ENCODE peak calls at places on chromosome 19, in six cellular contexts. N is esophagus muscularis mucosa, D is sigmoid colon, E is spleen, J is breast epithelium, M is endothelial cell of umbilical vein. Y is an unnamed sample.

GRCh38 chr19:45172173-45172572 is 5.9 kb downstream of the TRAPPC6A start:
- DNase-seq in N (no peak), D (no peak), E (no peak), J (no peak), M (no peak), Y (no peak)

GRCh38 chr19:16258440-16258903 is 60.8 kb downstream of the AP1M1 start:
- DNase-seq in N (peak; percentile 94), D (peak; percentile 83), E (peak; percentile 87), J (no peak), M (peak; percentile 94), Y (peak; percentile 68)

GRCh38 chr19:41753159-41753558 is 2.2 kb upstream of the CEACAM6 start:
- DNase-seq in N (no peak), D (no peak), E (peak; percentile 92), J (peak; percentile 74), M (peak; percentile 18), Y (peak; percentile 78)

GRCh38 chr19:45117666-45118065 is 24.7 kb downstream of the PPP1R37 start:
- DNase-seq in N (no peak), D (no peak), E (no peak), J (peak; percentile 77), M (no peak), Y (no peak)

GRCh38 chr19:18756896-18757295 is 34.2 kb downstream of the COMP start:
- DNase-seq in N (no peak), D (no peak), E (no peak), J (peak; percentile 82), M (no peak), Y (peak; percentile 46)

GRCh38 chr19:19820774-19821315 is 705 bp downstream of the ZNF506 start:
- DNase-seq in N (no peak), D (no peak), E (no peak), J (no peak), M (no peak), Y (no peak)

GRCh38 chr19:5472303-5472702 is 17.1 kb downstream of the ZNRF4 start:
- DNase-seq in N (no peak), D (no peak), E (no peak), J (no peak), M (no peak), Y (no peak)

GRCh38 chr19:16266586-16266942 is 58.1 kb upstream of the KLF2 start:
- DNase-seq in N (no peak), D (no peak), E (no peak), J (no peak), M (no peak), Y (no peak)

GRCh38 chr19:43408043-43408442 is 6.6 kb upstream of the TEX101 start:
- DNase-seq in N (no peak), D (no peak), E (no peak), J (no peak), M (no peak), Y (no peak)

GRCh38 chr19:6765738-6766356 is 1.4 kb downstream of the SH2D3A start:
- DNase-seq in N (no peak), D (no peak), E (peak; percentile 72), J (peak; percentile 95), M (no peak), Y (peak; percentile 97)

GRCh38 chr19:40503300-40503699 is 36.5 kb downstream of the SPTBN4 start:
- DNase-seq in N (no peak), D (no peak), E (no peak), J (no peak), M (no peak), Y (no peak)

GRCh38 chr19:44142014-44142523 is 715 bp downstream of the ZNF234 start:
- DNase-seq in N (no peak), D (no peak), E (no peak), J (no peak), M (peak; percentile 36), Y (no peak)

GRCh38 chr19:30799854-30800755 is 427.9 kb downstream of the ZNF536 start:
- DNase-seq in N (no peak), D (no peak), E (peak; percentile 84), J (no peak), M (no peak), Y (peak; percentile 28)

GRCh38 chr19:1107655-1108261 is 4.0 kb downstream of the GPX4 start:
- DNase-seq in N (no peak), D (no peak), E (peak; percentile 82), J (no peak), M (no peak), Y (no peak)

GRCh38 chr19:18955042-18955441 is 14.0 kb upstream of the HOMER3 start:
- DNase-seq in N (no peak), D (no peak), E (no peak), J (no peak), M (no peak), Y (no peak)

GRCh38 chr19:44021221-44021620 is 4.0 kb upstream of the ZNF222 start:
- DNase-seq in N (peak; percentile 12), D (no peak), E (no peak), J (no peak), M (no peak), Y (no peak)

GRCh38 chr19:10701955-10702307 is 692 bp downstream of the QTRT1 start:
- DNase-seq in N (no peak), D (no peak), E (no peak), J (no peak), M (peak; percentile 13), Y (no peak)

GRCh38 chr19:15115762-15116615 is 8.8 kb downstream of the SYDE1 start:
- DNase-seq in N (no peak), D (no peak), E (no peak), J (no peak), M (no peak), Y (no peak)

GRCh38 chr19:14837391-14837790 is 2.4 kb upstream of the OR7A5 start:
- DNase-seq in N (no peak), D (no peak), E (no peak), J (no peak), M (no peak), Y (no peak)

GRCh38 chr19:23273022-23273593 is 22.9 kb upstream of the ZNF724 start:
- DNase-seq in N (no peak), D (no peak), E (no peak), J (no peak), M (no peak), Y (no peak)

DNA sequence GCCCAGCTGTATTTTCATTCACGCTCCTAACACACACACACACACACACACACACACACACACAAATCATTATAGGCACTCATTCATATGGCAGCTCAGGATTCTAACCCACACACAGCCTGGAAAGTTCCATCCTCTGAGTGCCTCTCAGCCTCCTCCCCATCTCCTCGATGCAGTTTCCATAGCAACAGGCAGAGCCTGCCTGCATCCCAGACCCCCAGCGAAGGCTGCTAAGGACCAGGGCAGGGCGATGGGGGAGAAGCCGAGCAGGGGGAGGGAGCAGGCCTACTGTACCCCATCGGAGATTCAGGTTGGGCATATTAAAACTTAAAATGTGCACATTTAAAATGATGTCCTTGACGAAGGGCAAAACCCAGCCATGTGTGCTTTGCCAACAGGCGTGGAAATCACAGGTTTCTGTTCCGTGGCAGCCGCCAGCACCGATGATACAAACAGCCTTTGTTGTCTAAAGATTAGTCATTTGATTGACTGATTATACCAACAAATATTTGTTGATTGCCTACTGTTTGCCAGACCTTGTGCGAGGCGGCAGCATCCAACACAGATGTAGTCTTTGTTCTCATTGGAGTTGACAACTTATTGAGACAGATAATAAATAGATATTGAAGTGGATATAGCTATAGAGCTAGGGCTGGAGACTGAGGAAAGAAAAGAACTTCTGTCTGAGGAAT is 43.8 kb upstream of the USP29 start:
- DNase-seq in N (no peak), D (no peak), E (no peak), J (no peak), M (no peak), Y (no peak)
- TF ChIP-seq POLR2AphosphoS5 in N (no peak), D (no peak), E (no peak), J (no peak), M (no peak), Y (no peak)

DNA sequence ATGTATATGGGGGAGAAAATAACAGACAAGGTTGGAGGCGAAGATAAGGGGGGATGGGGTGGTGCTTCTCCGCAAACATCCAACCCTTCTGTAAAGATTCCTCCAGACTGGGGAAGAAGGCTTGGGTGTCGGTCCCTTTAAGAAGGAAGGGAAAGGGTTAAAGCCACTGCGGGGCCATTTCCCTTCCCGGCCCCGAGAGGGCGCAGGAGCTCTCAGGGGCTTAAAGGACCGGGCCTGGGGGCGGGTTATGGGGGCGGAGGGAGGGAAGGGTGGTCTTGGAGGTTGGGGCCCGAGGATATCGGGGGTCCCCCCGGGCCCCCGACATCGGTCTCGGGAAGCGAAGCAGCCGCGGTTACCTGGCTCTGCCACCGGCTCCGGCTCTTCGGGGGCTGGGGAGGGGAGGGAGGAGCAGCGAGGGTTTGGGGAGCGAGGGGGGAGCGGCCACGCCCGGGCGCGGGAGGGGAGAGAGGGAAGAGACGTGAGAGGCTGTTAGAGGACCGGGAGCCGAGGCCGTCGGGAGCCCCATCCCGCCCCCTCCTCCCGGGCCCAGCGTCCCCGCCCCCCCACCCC is 2.8 kb downstream of the TNNT1 start:
- DNase-seq in N (no peak), D (no peak), E (no peak), J (no peak), M (no peak), Y (no peak)
- TF ChIP-seq POLR2AphosphoS5 in N (no peak), D (no peak), E (no peak), J (no peak), M (no peak), Y (no peak)

GRCh38 chr19:12918253-12918652 is 840 bp downstream of the SYCE2 start:
- DNase-seq in N (no peak), D (no peak), E (no peak), J (no peak), M (no peak), Y (no peak)

GRCh38 chr19:12913011-12913561 is 6.0 kb downstream of the SYCE2 start:
- DNase-seq in N (peak; percentile 92), D (peak; percentile 96), E (no peak), J (peak; percentile 90), M (peak; percentile 31), Y (peak; percentile 77)

DNA sequence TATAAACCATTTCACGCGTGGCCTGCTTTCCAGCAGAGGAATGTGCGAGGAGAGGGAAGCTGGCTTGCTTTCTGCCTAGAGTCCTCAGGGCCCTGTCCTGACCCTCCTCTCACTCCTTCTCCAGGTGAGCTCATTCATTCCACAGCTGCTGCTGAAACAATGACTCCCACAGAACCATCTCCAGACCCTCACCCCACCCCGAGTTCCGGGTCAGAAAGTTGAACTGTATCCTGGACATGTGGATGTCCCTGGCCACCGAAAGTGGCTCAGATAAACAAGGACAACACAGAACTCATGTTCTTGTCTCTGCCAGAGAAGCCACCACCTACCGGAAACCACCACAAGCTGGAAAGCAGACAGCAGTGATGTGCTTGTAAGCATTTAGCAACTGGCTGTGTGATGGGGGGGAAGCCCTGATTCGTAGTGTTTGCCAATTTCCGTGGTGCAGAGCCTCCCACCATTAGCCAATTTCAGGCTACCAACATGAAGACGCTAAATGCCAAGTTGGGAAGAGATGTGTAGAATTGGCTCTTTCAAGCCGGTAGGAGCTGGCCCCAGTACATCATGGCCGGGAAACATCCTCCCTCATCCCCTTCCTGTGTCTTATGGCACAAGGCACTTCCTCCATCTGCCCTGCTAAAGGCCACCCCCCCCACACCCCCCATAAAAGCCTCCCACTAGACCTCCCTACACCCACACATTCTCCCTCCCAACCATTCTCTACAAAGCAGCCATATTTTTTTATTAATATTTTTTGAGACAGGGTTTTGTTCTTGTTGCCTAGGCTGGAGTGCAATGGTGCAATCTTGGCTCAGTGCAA is 5.0 kb downstream of the SYCE2 start:
- DNase-seq in N (no peak), D (peak; percentile 74), E (peak; percentile 84), J (no peak), M (no peak), Y (no peak)
- TF ChIP-seq POLR2AphosphoS5 in N (no peak), D (no peak), E (peak; percentile 46), J (no peak), M (no peak), Y (no peak)

GRCh38 chr19:51794865-51795490 is at the start of gene FPR3:
- DNase-seq in N (no peak), D (no peak), E (no peak), J (no peak), M (no peak), Y (no peak)
- TF ChIP-seq POLR2AphosphoS5 in N (no peak), D (no peak), E (no peak), J (no peak), M (no peak), Y (no peak)

Y was measured in stomach.